ENCODE peak calls at places on chromosomes 11 and 22, in six cellular contexts. D is A549, J is GM23338, A is Panc1, S is SK-N-SH, Z is HCT116. Y is an unnamed sample.

GRCh38 chr11:128400382-128401203 is 186.8 kb downstream of the ETS1 start:
- DNase-seq in D (no peak), J (no peak), A (no peak), S (peak), Z (no peak), Y (no peak)

GRCh38 chr11:100739636-100740035 is 52.5 kb downstream of the ARHGAP42 start:
- DNase-seq in D (peak), J (peak), A (peak), S (no peak), Z (peak), Y (no peak)

GRCh38 chr11:106670069-106670468 is 348.2 kb downstream of the GUCY1A2 start:
- DNase-seq in D (no peak), J (peak), A (no peak), S (no peak), Z (no peak), Y (no peak)

GRCh38 chr11:24082241-24082640 is 414.6 kb upstream of the LUZP2 start:
- DNase-seq in D (no peak), J (no peak), A (no peak), S (no peak), Z (no peak), Y (no peak)

GRCh38 chr11:3227568-3228444 is 4.4 kb downstream of the MRGPRE start:
- DNase-seq in D (no peak), J (no peak), A (no peak), S (peak), Z (no peak), Y (peak)

GRCh38 chr11:126318642-126319373 is 14.9 kb downstream of the DCPS start:
- DNase-seq in D (no peak), J (no peak), A (no peak), S (peak), Z (no peak), Y (peak)

GRCh38 chr11:69382131-69383128 is 88.5 kb downstream of the MYEOV start:
- DNase-seq in D (no peak), J (peak), A (no peak), S (peak), Z (peak), Y (peak)

GRCh38 chr11:126591966-126592489 is 236.5 kb downstream of the ST3GAL4 start:
- DNase-seq in D (no peak), J (no peak), A (no peak), S (no peak), Z (no peak), Y (no peak)

GRCh38 chr11:85764796-85765195 is 46.1 kb downstream of the SYTL2 start:
- DNase-seq in D (no peak), J (no peak), A (no peak), S (no peak), Z (no peak), Y (no peak)

GRCh38 chr11:119263352-119263940 is 53.5 kb downstream of the MCAM start:
- DNase-seq in D (no peak), J (no peak), A (no peak), S (no peak), Z (no peak), Y (no peak)

GRCh38 chr11:86418929-86419328 is 44.2 kb downstream of the CCDC81 start:
- DNase-seq in D (peak), J (peak), A (no peak), S (no peak), Z (no peak), Y (no peak)

GRCh38 chr11:6604081-6604626 is 580 bp downstream of the ILK start:
- DNase-seq in D (peak), J (peak), A (no peak), S (peak), Z (no peak), Y (no peak)

GRCh38 chr11:72221386-72221785 is 3.2 kb upstream of the INPPL1 start:
- DNase-seq in D (no peak), J (no peak), A (no peak), S (no peak), Z (no peak), Y (no peak)

GRCh38 chr11:115503083-115503885 is 931 bp downstream of the CADM1 start:
- DNase-seq in D (peak), J (peak), A (no peak), S (peak), Z (no peak), Y (no peak)

GRCh38 chr22:17943533-17944204 is 80.7 kb downstream of the MICAL3 start:
- DNase-seq in D (no peak), J (no peak), A (no peak), S (no peak), Z (no peak), Y (no peak)

GRCh38 chr22:45428391-45429385 is 15.2 kb downstream of the RIBC2 start:
- DNase-seq in D (no peak), J (no peak), A (no peak), S (no peak), Z (no peak), Y (no peak)

GRCh38 chr22:34966980-34967379 is 99.0 kb upstream of the ISX start:
- DNase-seq in D (peak), J (no peak), A (no peak), S (no peak), Z (no peak), Y (no peak)

GRCh38 chr11:114318361-114318760 is 22.2 kb downstream of the NNMT start:
- DNase-seq in D (no peak), J (peak), A (no peak), S (no peak), Z (no peak), Y (no peak)

GRCh38 chr22:36923458-36923784 is 10.0 kb downstream of the CSF2RB start:
- DNase-seq in D (no peak), J (no peak), A (no peak), S (no peak), Z (no peak), Y (no peak)

GRCh38 chr22:32202539-32203180 is 2.2 kb downstream of the RFPL2 start:
- DNase-seq in D (peak), J (peak), A (no peak), S (peak), Z (peak), Y (peak)

GRCh38 chr11:113305440-113306336 is 8.7 kb upstream of the TTC12 start:
- DNase-seq in D (peak), J (peak), A (peak), S (peak), Z (peak), Y (peak)

GRCh38 chr22:46841528-46841927 is 79.1 kb downstream of the TBC1D22A start:
- DNase-seq in D (no peak), J (no peak), A (no peak), S (no peak), Z (no peak), Y (no peak)

GRCh38 chr22:17672417-17672991 is 33.9 kb downstream of the BCL2L13 start:
- DNase-seq in D (no peak), J (no peak), A (no peak), S (peak), Z (no peak), Y (no peak)

GRCh38 chr22:30964858-30965257 is 3.7 kb downstream of the MORC2 start:
- DNase-seq in D (no peak), J (no peak), A (no peak), S (no peak), Z (no peak), Y (no peak)

GRCh38 chr22:23547818-23548500 is 32.1 kb downstream of the IGLL1 start:
- DNase-seq in D (no peak), J (no peak), A (no peak), S (no peak), Z (no peak), Y (no peak)

GRCh38 chr11:89249196-89249595 is 71.5 kb downstream of the TYR start:
- DNase-seq in D (no peak), J (no peak), A (no peak), S (no peak), Z (no peak), Y (no peak)

GRCh38 chr22:39384750-39385480 is 14.7 kb upstream of the TAB1 start:
- DNase-seq in D (peak), J (peak), A (no peak), S (peak), Z (no peak), Y (no peak)

GRCh38 chr11:25981998-25982397 is 349.9 kb upstream of the ANO3 start:
- DNase-seq in D (peak), J (peak), A (peak), S (peak), Z (no peak), Y (peak)

GRCh38 chr11:41878158-41878557 is 418.7 kb upstream of the LRRC4C start:
- DNase-seq in D (peak), J (no peak), A (no peak), S (no peak), Z (no peak), Y (no peak)

GRCh38 chr11:109051200-109051599 is 370.8 kb upstream of the C11orf87 start:
- DNase-seq in D (no peak), J (no peak), A (no peak), S (no peak), Z (no peak), Y (no peak)

GRCh38 chr11:62605902-62606301 is 4.2 kb upstream of the MTA2 start:
- DNase-seq in D (no peak), J (no peak), A (no peak), S (no peak), Z (no peak), Y (no peak)

GRCh38 chr22:49555526-49555925 is 272.1 kb downstream of the BRD1 start:
- DNase-seq in D (no peak), J (no peak), A (no peak), S (no peak), Z (no peak), Y (no peak)

GRCh38 chr11:107973641-107974040 is 35.1 kb upstream of the CUL5 start:
- DNase-seq in D (no peak), J (no peak), A (no peak), S (no peak), Z (no peak), Y (no peak)

GRCh38 chr22:42717197-42717967 is 3.3 kb downstream of the A4GALT start:
- DNase-seq in D (peak), J (peak), A (no peak), S (no peak), Z (no peak), Y (no peak)

GRCh38 chr11:33643167-33643817 is 57.3 kb downstream of the C11orf91 start:
- DNase-seq in D (no peak), J (peak), A (no peak), S (no peak), Z (no peak), Y (no peak)

GRCh38 chr11:27701262-27702105 is 1.2 kb upstream of the BDNF start:
- DNase-seq in D (peak), J (peak), A (no peak), S (peak), Z (no peak), Y (no peak)

GRCh38 chr11:74470526-74470925 is 3.2 kb upstream of the KCNE3 start:
- DNase-seq in D (no peak), J (no peak), A (no peak), S (no peak), Z (no peak), Y (no peak)

GRCh38 chr22:32950366-32950765 is 107.8 kb downstream of the SYN3 start:
- DNase-seq in D (no peak), J (no peak), A (no peak), S (peak), Z (no peak), Y (no peak)

GRCh38 chr11:561148-562003 is 606 bp downstream of the RASSF7 start:
- DNase-seq in D (peak), J (peak), A (no peak), S (no peak), Z (no peak), Y (peak)

DNA sequence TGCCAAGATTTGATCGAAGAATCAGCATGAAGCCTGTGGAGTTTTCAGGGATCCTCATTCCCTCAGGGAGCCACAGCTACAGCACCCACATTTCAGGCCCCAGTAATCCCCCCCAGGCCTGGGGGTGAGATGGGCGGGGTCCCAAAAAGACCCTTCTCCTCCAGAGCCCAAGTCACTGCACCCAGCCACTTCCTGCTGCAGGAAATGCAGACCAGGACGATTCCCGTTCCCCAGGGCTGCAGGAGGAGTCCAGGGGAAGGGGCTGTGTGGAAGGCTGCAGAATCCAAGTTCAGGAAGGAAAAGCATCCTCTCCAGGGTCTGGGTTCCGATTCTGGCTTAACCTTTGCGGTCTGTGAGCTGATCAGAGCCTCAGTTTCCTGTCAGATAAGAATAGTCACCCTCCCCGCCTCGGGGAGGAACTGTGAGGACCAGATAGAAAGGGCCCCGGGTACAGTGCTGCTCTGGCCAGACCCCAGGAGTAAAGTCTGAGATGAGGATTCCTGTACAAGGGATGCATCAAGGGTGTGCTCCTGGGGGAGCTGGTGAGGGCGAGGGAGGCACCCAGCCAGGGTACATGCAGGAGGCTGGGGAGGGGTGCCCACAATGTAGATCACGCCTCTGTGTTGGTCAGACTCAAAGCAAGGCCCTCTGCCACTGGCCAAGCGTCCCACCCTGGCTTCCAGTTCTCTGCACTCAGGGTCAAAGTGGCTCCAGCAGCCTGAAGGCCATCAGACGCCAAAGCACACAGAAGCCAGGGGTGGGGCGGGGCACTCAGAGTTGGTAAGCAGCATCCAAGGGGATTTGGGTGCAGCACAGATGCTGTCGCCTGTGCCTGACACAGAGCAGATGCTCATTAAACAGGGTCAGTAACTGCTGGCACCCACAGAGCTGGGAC is 30.1 kb upstream of the TP53I11 start:
- DNase-seq in D (no peak), J (no peak), A (no peak), S (no peak), Z (no peak), Y (no peak)
- H3K27ac ChIP-seq in D (peak), J (no peak), A (peak), S (no peak), Z (no peak), Y (no peak)

GRCh38 chr11:65865550-65866172 is 5.4 kb downstream of the MUS81 start:
- DNase-seq in D (no peak), J (no peak), A (no peak), S (no peak), Z (no peak), Y (no peak)
- TF ChIP-seq REST in D (no peak), J (no peak), A (no peak), S (no peak), Z (no peak), Y (no peak)

GRCh38 chr11:76415073-76415472 is 29.7 kb upstream of the EMSY start:
- DNase-seq in D (peak), J (peak), A (no peak), S (no peak), Z (no peak), Y (no peak)

GRCh38 chr11:76408171-76408965 is 27.2 kb downstream of the GVQW3 start:
- DNase-seq in D (no peak), J (no peak), A (no peak), S (peak), Z (no peak), Y (no peak)

DNA sequence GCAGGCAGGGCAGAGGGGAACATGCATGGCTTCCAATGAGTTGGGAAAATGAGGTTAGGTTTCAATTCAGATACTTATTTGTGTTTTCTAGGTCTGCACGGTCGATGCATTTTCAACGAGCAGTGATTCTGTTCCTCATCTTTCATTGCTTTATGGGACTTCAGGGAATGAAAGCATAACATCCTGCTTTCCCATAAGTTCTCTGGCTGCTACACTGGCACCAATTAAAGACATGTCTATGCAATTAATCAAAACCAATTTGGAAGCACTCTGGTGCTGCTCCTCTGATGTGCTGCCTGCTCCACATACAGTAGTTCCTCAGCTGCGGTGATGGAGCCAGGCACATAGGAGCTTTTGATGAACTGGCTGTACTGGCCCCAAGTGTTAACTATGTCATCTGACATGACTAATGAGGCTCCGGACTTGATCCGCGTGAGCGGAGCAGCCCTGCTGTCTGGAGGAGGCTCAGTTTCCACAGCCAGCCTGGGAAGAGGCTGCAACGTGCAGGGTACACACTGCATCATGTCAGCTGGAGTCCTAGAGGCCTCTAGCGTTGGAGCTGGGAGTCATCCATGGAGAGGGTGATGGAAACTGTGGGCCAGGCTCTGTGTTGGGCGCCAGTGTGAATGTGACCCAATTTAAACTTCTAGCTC is 29.8 kb downstream of the GVQW3 start:
- DNase-seq in D (no peak), J (no peak), A (no peak), S (no peak), Z (no peak), Y (no peak)
- TF ChIP-seq CTCF in D (no peak), J (no peak), A (no peak), S (no peak), Z (no peak), Y (no peak)

GRCh38 chr11:67409781-67410368 is 5.6 kb upstream of the CARNS1 start:
- DNase-seq in D (no peak), J (peak), A (no peak), S (no peak), Z (peak), Y (no peak)
- H3K27ac ChIP-seq in D (no peak), J (no peak), A (no peak), S (no peak), Z (no peak), Y (peak)

GRCh38 chr22:27133951-27134664 is 476.7 kb downstream of the MIAT start:
- DNase-seq in D (peak), J (no peak), A (no peak), S (no peak), Z (no peak), Y (no peak)
- TF ChIP-seq REST in D (no peak), J (no peak), A (no peak), S (no peak), Z (no peak), Y (no peak)

GRCh38 chr22:38304526-38304925 is 12.7 kb downstream of the CSNK1E start:
- DNase-seq in D (no peak), J (no peak), A (no peak), S (no peak), Z (no peak), Y (no peak)
- TF ChIP-seq CTCF in D (no peak), J (peak), A (no peak), S (no peak), Z (no peak), Y (no peak)

GRCh38 chr11:65883058-65883761 is 3.6 kb downstream of the CTSW start:
- DNase-seq in D (no peak), J (no peak), A (no peak), S (no peak), Z (no peak), Y (no peak)

GRCh38 chr11:65879622-65880021 is at the start of gene CTSW:
- DNase-seq in D (no peak), J (no peak), A (no peak), S (no peak), Z (no peak), Y (no peak)

GRCh38 chr11:65883786-65884715 is 4.2 kb downstream of the FIBP start:
- DNase-seq in D (no peak), J (no peak), A (no peak), S (no peak), Z (no peak), Y (no peak)

GRCh38 chr11:65882191-65883057 is 2.8 kb downstream of the CTSW start:
- DNase-seq in D (no peak), J (no peak), A (no peak), S (no peak), Z (no peak), Y (no peak)

DNA sequence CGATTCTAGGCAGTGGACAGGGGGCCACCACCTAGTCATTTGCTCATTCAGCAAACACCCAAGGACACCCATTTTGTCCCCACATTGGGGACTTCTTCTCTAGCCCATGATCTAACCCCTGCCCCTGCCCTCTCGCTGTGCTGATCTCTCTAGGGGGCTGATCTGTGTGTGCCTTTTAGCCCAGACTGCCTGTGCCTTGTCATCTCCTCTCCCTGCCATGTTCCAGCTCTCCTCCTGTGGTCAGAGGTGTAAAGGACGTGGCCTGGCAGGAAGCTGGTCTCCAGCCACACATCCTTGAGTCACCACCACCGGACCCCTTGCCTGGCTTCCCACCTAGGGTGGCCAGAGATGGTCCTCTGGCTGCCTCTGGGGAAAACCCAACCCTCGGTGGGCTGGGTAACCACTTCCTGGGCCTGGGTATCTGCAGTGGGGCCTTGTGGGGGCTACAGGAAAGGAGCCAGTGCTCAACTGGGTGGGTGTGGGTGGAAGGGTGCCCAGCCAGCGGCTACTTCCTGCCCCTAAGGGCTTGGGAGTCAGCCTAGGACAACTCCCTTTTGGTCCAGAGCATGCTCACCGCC is 1.3 kb downstream of the CTSW start:
- DNase-seq in D (no peak), J (no peak), A (no peak), S (no peak), Z (no peak), Y (no peak)
- H3K27ac ChIP-seq in D (no peak), J (no peak), A (no peak), S (no peak), Z (no peak), Y (no peak)